ENCODE peak calls at places on chromosome 22, in four cellular contexts. Q is choroid plexus epithelial cell; X is effector CD4-positive, alpha-beta T cell; R is stimulated activated CD8-positive, alpha-beta memory T cell treated with anti-CD3 and anti-CD28 coated beads, Interleukin-4, amount 100 ng/mL, for 1 hour. F is an unnamed sample.

GRCh38 chr22:38881464-38881871 is 9.5 kb upstream of the CBX6 start:
- DNase-seq in Q (peak), X (no peak), R (no peak), F (no peak)

GRCh38 chr22:27576815-27577564 is 224.6 kb downstream of the MN1 start:
- DNase-seq in Q (peak), X (no peak), R (no peak), F (no peak)

GRCh38 chr22:31193092-31193491 is 19.0 kb upstream of the LIMK2 start:
- DNase-seq in Q (no peak), X (no peak), R (no peak), F (no peak)

GRCh38 chr22:40679964-40680818 is 907 bp downstream of the MCHR1 start:
- DNase-seq in Q (peak), X (no peak), R (no peak), F (no peak)

GRCh38 chr22:23750744-23751440 is at the start of gene ZNF70:
- DNase-seq in Q (peak), X (peak), R (peak), F (peak)

GRCh38 chr22:48352086-48352911 is 1475.4 kb downstream of the BRD1 start:
- DNase-seq in Q (no peak), X (no peak), R (no peak), F (no peak)

GRCh38 chr22:42664976-42665831 is 16.0 kb upstream of the CYB5R3 start:
- DNase-seq in Q (no peak), X (no peak), R (no peak), F (no peak)

GRCh38 chr22:45537734-45538181 is 35.1 kb downstream of the FBLN1 start:
- DNase-seq in Q (peak), X (no peak), R (no peak), F (peak)

GRCh38 chr22:27238935-27239510 is 562.5 kb downstream of the MN1 start:
- DNase-seq in Q (peak), X (no peak), R (no peak), F (no peak)

GRCh38 chr22:30668306-30668655 is 606 bp upstream of the DUSP18 start:
- DNase-seq in Q (no peak), X (no peak), R (no peak), F (no peak)

GRCh38 chr22:37316875-37317371 is 34.6 kb downstream of the CYTH4 start:
- DNase-seq in Q (peak), X (peak), R (peak), F (peak)

GRCh38 chr22:35191412-35191811 is 65.9 kb upstream of the HMGXB4 start:
- DNase-seq in Q (no peak), X (no peak), R (no peak), F (no peak)

GRCh38 chr22:37193629-37194191 is 5.7 kb upstream of the C1QTNF6 start:
- DNase-seq in Q (peak), X (peak), R (no peak), F (no peak)

GRCh38 chr22:50438305-50439275 is 36.2 kb downstream of the SBF1 start:
- DNase-seq in Q (no peak), X (no peak), R (no peak), F (no peak)

GRCh38 chr22:35203583-35203982 is 53.7 kb upstream of the HMGXB4 start:
- DNase-seq in Q (no peak), X (no peak), R (no peak), F (no peak)

GRCh38 chr22:32328306-32329201 is 29.1 kb upstream of the RFPL3 start:
- DNase-seq in Q (no peak), X (no peak), R (no peak), F (no peak)

GRCh38 chr22:17913705-17914282 is 110.6 kb downstream of the MICAL3 start:
- DNase-seq in Q (no peak), X (no peak), R (no peak), F (no peak)

GRCh38 chr22:36221799-36222751 is 17.3 kb downstream of the APOL2 start:
- DNase-seq in Q (peak), X (peak), R (no peak), F (no peak)

GRCh38 chr22:49546811-49547585 is 280.7 kb downstream of the BRD1 start:
- DNase-seq in Q (no peak), X (no peak), R (no peak), F (no peak)

GRCh38 chr22:19508024-19508776 is 16.0 kb downstream of the CLDN5 start:
- DNase-seq in Q (no peak), X (no peak), R (no peak), F (no peak)

GRCh38 chr22:42300286-42301071 is 30.0 kb upstream of the TCF20 start:
- DNase-seq in Q (no peak), X (peak), R (no peak), F (no peak)